ENCODE peak calls at places on chromosomes 13 and 19, in six cellular contexts. S, E, D, Z, R and O are unnamed samples.

GRCh38 chr19:38229585-38230073 is 5.6 kb upstream of the DPF1 start:
- DNase-seq in S (peak; percentile 53), E (peak; percentile 96), D (peak; percentile 97), Z (peak; percentile 80), R (peak; percentile 79), O (peak; percentile 71)

GRCh38 chr13:23180711-23181110 is at the start of gene SGCG:
- DNase-seq in S (no peak), E (no peak), D (no peak), Z (no peak), R (no peak), O (no peak)

GRCh38 chr13:76853481-76853880 is 32.7 kb downstream of the KCTD12 start:
- DNase-seq in S (no peak), E (no peak), D (no peak), Z (peak; percentile 61), R (no peak), O (no peak)

GRCh38 chr19:42455621-42456081 is 12.9 kb upstream of the CXCL17 start:
- DNase-seq in S (no peak), E (no peak), D (no peak), Z (no peak), R (no peak), O (no peak)

GRCh38 chr13:25860862-25861261 is 191.0 kb downstream of the SHISA2 start:
- DNase-seq in S (no peak), E (no peak), D (no peak), Z (no peak), R (no peak), O (no peak)

GRCh38 chr13:94312511-94313191 is 166.8 kb downstream of the DCT start:
- DNase-seq in S (no peak), E (no peak), D (peak; percentile 89), Z (no peak), R (no peak), O (no peak)

GRCh38 chr13:112819816-112820215 is 130.0 kb downstream of the ATP11A start:
- DNase-seq in S (no peak), E (no peak), D (no peak), Z (no peak), R (no peak), O (no peak)

GRCh38 chr13:52850396-52851152 is 2.1 kb upstream of the PCDH8 start:
- DNase-seq in S (peak; percentile 44), E (peak; percentile 88), D (peak; percentile 64), Z (peak; percentile 61), R (peak; percentile 96), O (peak; percentile 49)

GRCh38 chr19:16206046-16206605 is 8.4 kb downstream of the AP1M1 start:
- DNase-seq in S (no peak), E (no peak), D (no peak), Z (no peak), R (no peak), O (no peak)

GRCh38 chr19:52248256-52248655 is 21.1 kb upstream of the ZNF766 start:
- DNase-seq in S (no peak), E (peak; percentile 17), D (peak; percentile 53), Z (peak; percentile 76), R (peak; percentile 83), O (no peak)

GRCh38 chr13:20399961-20400360 is 125.7 kb downstream of the CRYL1 start:
- DNase-seq in S (no peak), E (no peak), D (no peak), Z (no peak), R (no peak), O (peak; percentile 3)

GRCh38 chr19:51777570-51778460 is 16.8 kb downstream of the FPR2 start:
- DNase-seq in S (peak; percentile 70), E (peak; percentile 71), D (peak; percentile 4), Z (peak; percentile 88), R (peak; percentile 93), O (peak; percentile 12)

GRCh38 chr19:37914908-37915307 is 7.9 kb downstream of the SIPA1L3 start:
- DNase-seq in S (no peak), E (no peak), D (no peak), Z (peak; percentile 18), R (no peak), O (no peak)

GRCh38 chr13:36891752-36892151 is 28.3 kb downstream of the SMAD9 start:
- DNase-seq in S (no peak), E (no peak), D (no peak), Z (no peak), R (no peak), O (no peak)